ENCODE peak calls at places on chromosomes 11 and 22, in four cellular contexts. One of them, this sample, is unnamed.

GRCh38 chr11:74783241-74783871 is 34.7 kb downstream of the RNF169 start:
- DNase-seq in SK-N-SH: no peak
- DNase-seq in HCT116: peak; percentile 8
- DNase-seq in GM23248: peak; percentile 79
- DNase-seq in this sample: peak; percentile 60

GRCh38 chr11:84594602-84595001 is 1032.5 kb downstream of the DLG2 start:
- DNase-seq in GM23248: no peak
- DNase-seq in SK-N-SH: no peak
- DNase-seq in HCT116: no peak
- DNase-seq in this sample: no peak

GRCh38 chr11:134999490-135000066 is 587.5 kb upstream of the B3GAT1 start:
- DNase-seq in GM23248: no peak
- DNase-seq in HCT116: no peak
- DNase-seq in SK-N-SH: no peak
- DNase-seq in this sample: no peak

GRCh38 chr11:112929432-112929831 is 31.8 kb upstream of the NCAM1 start:
- DNase-seq in GM23248: no peak
- DNase-seq in SK-N-SH: no peak
- DNase-seq in HCT116: no peak
- DNase-seq in this sample: no peak

GRCh38 chr11:104451193-104451592 is 287.2 kb upstream of the PDGFD start:
- DNase-seq in SK-N-SH: no peak
- DNase-seq in HCT116: no peak
- DNase-seq in GM23248: no peak
- DNase-seq in this sample: no peak

GRCh38 chr11:66988238-66988637 is 13.1 kb downstream of the C11orf86 start:
- DNase-seq in SK-N-SH: no peak
- DNase-seq in GM23248: no peak
- DNase-seq in HCT116: no peak
- DNase-seq in this sample: no peak

GRCh38 chr22:24355574-24355973 is 71.8 kb upstream of the ADORA2A start:
- DNase-seq in GM23248: peak; percentile 25
- DNase-seq in SK-N-SH: no peak
- DNase-seq in HCT116: no peak
- DNase-seq in this sample: no peak

GRCh38 chr11:36109850-36110606 is 166.2 kb downstream of the LDLRAD3 start:
- DNase-seq in HCT116: no peak
- DNase-seq in SK-N-SH: no peak
- DNase-seq in GM23248: no peak
- DNase-seq in this sample: no peak

GRCh38 chr11:71326328-71326940 is 74.1 kb upstream of the SHANK2 start:
- DNase-seq in SK-N-SH: no peak
- DNase-seq in HCT116: no peak
- DNase-seq in GM23248: no peak
- DNase-seq in this sample: no peak

GRCh38 chr11:32888805-32889204 is 3.8 kb upstream of the QSER1 start:
- DNase-seq in GM23248: peak; percentile 65
- DNase-seq in SK-N-SH: no peak
- DNase-seq in HCT116: no peak
- DNase-seq in this sample: no peak

GRCh38 chr22:29253561-29254282 is 14.1 kb downstream of the RHBDD3 start:
- DNase-seq in SK-N-SH: peak; percentile 9
- DNase-seq in GM23248: no peak
- DNase-seq in HCT116: no peak
- DNase-seq in this sample: no peak

GRCh38 chr11:28727254-28727653 is 619.1 kb downstream of the METTL15 start:
- DNase-seq in HCT116: no peak
- DNase-seq in GM23248: peak; percentile 62
- DNase-seq in SK-N-SH: no peak
- DNase-seq in this sample: no peak

GRCh38 chr11:80937831-80938230 is 1497.0 kb upstream of the TENM4 start:
- DNase-seq in HCT116: no peak
- DNase-seq in SK-N-SH: no peak
- DNase-seq in GM23248: peak; percentile 77
- DNase-seq in this sample: no peak

GRCh38 chr11:63505857-63506528 is at the start of gene LGALS12:
- DNase-seq in GM23248: no peak
- DNase-seq in SK-N-SH: no peak
- DNase-seq in HCT116: no peak
- DNase-seq in this sample: no peak

GRCh38 chr11:85821636-85822035 is 10.7 kb upstream of the SYTL2 start:
- DNase-seq in SK-N-SH: no peak
- DNase-seq in GM23248: peak; percentile 61
- DNase-seq in HCT116: no peak
- DNase-seq in this sample: no peak

GRCh38 chr11:116311141-116311540 is 461.6 kb downstream of the BUD13 start:
- DNase-seq in GM23248: no peak
- DNase-seq in HCT116: no peak
- DNase-seq in SK-N-SH: peak; percentile 39
- DNase-seq in this sample: no peak

GRCh38 chr11:23961503-23962338 is 535.1 kb upstream of the LUZP2 start:
- DNase-seq in GM23248: no peak
- DNase-seq in SK-N-SH: no peak
- DNase-seq in HCT116: no peak
- DNase-seq in this sample: no peak

GRCh38 chr22:24236656-24237055 is 8.2 kb downstream of the GGT5 start:
- DNase-seq in SK-N-SH: peak; percentile 47
- DNase-seq in HCT116: no peak
- DNase-seq in GM23248: no peak
- DNase-seq in this sample: no peak

GRCh38 chr11:47946682-47947575 is 33.4 kb upstream of the PTPRJ start:
- DNase-seq in GM23248: peak; percentile 98
- DNase-seq in SK-N-SH: no peak
- DNase-seq in HCT116: peak; percentile 84
- DNase-seq in this sample: no peak

GRCh38 chr22:35534091-35534490 is 6.5 kb upstream of the RASD2 start:
- DNase-seq in GM23248: no peak
- DNase-seq in HCT116: no peak
- DNase-seq in SK-N-SH: no peak
- DNase-seq in this sample: peak; percentile 29
- H3K27ac ChIP-seq in GM23248: no peak overlapping the region
- H3K27ac ChIP-seq in HCT116: no peak overlapping the region
- H3K27ac ChIP-seq in SK-N-SH: no peak overlapping the region
- H3K27ac ChIP-seq in this sample: no peak overlapping the region

GRCh38 chr11:7527029-7527428 is 13.2 kb downstream of the PPFIBP2 start:
- DNase-seq in GM23248: no peak
- DNase-seq in SK-N-SH: no peak
- DNase-seq in HCT116: no peak
- DNase-seq in this sample: no peak
- TF ChIP-seq EZH2phosphoT487 in GM23248: no peak
- TF ChIP-seq EZH2phosphoT487 in SK-N-SH: no peak
- TF ChIP-seq EZH2phosphoT487 in HCT116: no peak
- TF ChIP-seq EZH2phosphoT487 in this sample: no peak

GRCh38 chr11:26571861-26572654 is at the start of gene MUC15:
- DNase-seq in SK-N-SH: no peak
- DNase-seq in HCT116: no peak
- DNase-seq in GM23248: no peak
- DNase-seq in this sample: no peak
- H3K4me3 ChIP-seq in SK-N-SH: no peak within 1 kb of the TSS
- H3K4me3 ChIP-seq in HCT116: no peak within 1 kb of the TSS
- H3K4me3 ChIP-seq in GM23248: no peak within 1 kb of the TSS
- H3K4me3 ChIP-seq in this sample: no peak within 1 kb of the TSS

GRCh38 chr22:35383679-35384071 is 2.8 kb downstream of the HMOX1 start:
- DNase-seq in GM23248: no peak
- DNase-seq in SK-N-SH: no peak
- DNase-seq in HCT116: no peak
- DNase-seq in this sample: no peak

GRCh38 chr22:35380013-35380412 is 883 bp upstream of the HMOX1 start:
- DNase-seq in SK-N-SH: no peak
- DNase-seq in HCT116: no peak
- DNase-seq in GM23248: peak; percentile 71
- DNase-seq in this sample: no peak

GRCh38 chr22:35379146-35379993 is 1.5 kb upstream of the HMOX1 start:
- DNase-seq in GM23248: no peak
- DNase-seq in SK-N-SH: no peak
- DNase-seq in HCT116: no peak
- DNase-seq in this sample: no peak

GRCh38 chr22:35380537-35381423 is at the start of gene HMOX1:
- DNase-seq in HCT116: peak; percentile 51
- DNase-seq in SK-N-SH: peak; percentile 92
- DNase-seq in GM23248: peak; percentile 98
- DNase-seq in this sample: peak; percentile 51

GRCh38 chr22:35381424-35381772 is 502 bp downstream of the HMOX1 start:
- DNase-seq in HCT116: no peak
- DNase-seq in SK-N-SH: peak; percentile 40
- DNase-seq in GM23248: no peak
- DNase-seq in this sample: no peak
- H3K27ac ChIP-seq in HCT116: peak overlapping the region; percentile 62
- H3K27ac ChIP-seq in SK-N-SH: peak overlapping the region; percentile 48
- H3K27ac ChIP-seq in GM23248: peak overlapping the region; percentile 75
- H3K27ac ChIP-seq in this sample: no peak overlapping the region

GRCh38 chr11:56543157-56543556 is at the start of gene OR5M11:
- DNase-seq in HCT116: no peak
- DNase-seq in SK-N-SH: no peak
- DNase-seq in GM23248: no peak
- DNase-seq in this sample: no peak

GRCh38 chr11:56545531-56545930 is 2.5 kb upstream of the OR5M11 start:
- DNase-seq in SK-N-SH: no peak
- DNase-seq in HCT116: no peak
- DNase-seq in GM23248: no peak
- DNase-seq in this sample: no peak

GRCh38 chr11:56543739-56544138 is 682 bp upstream of the OR5M11 start:
- DNase-seq in GM23248: no peak
- DNase-seq in HCT116: no peak
- DNase-seq in SK-N-SH: no peak
- DNase-seq in this sample: no peak
- TF ChIP-seq EZH2phosphoT487 in GM23248: no peak
- TF ChIP-seq EZH2phosphoT487 in HCT116: no peak
- TF ChIP-seq EZH2phosphoT487 in SK-N-SH: no peak
- TF ChIP-seq EZH2phosphoT487 in this sample: no peak

GRCh38 chr22:50083462-50084081 is 1.7 kb downstream of the MLC1 start:
- DNase-seq in SK-N-SH: peak; percentile 58
- DNase-seq in GM23248: no peak
- DNase-seq in HCT116: no peak
- DNase-seq in this sample: no peak

GRCh38 chr22:50084085-50084484 is 1.1 kb downstream of the MLC1 start:
- DNase-seq in SK-N-SH: peak; percentile 47
- DNase-seq in HCT116: no peak
- DNase-seq in GM23248: no peak
- DNase-seq in this sample: no peak

GRCh38 chr22:50086526-50086925 is 1.3 kb upstream of the MLC1 start:
- DNase-seq in HCT116: no peak
- DNase-seq in SK-N-SH: no peak
- DNase-seq in GM23248: peak; percentile 43
- DNase-seq in this sample: no peak

GRCh38 chr22:50084570-50084969 is 656 bp downstream of the MLC1 start:
- DNase-seq in GM23248: no peak
- DNase-seq in SK-N-SH: no peak
- DNase-seq in HCT116: no peak
- DNase-seq in this sample: no peak

DNA sequence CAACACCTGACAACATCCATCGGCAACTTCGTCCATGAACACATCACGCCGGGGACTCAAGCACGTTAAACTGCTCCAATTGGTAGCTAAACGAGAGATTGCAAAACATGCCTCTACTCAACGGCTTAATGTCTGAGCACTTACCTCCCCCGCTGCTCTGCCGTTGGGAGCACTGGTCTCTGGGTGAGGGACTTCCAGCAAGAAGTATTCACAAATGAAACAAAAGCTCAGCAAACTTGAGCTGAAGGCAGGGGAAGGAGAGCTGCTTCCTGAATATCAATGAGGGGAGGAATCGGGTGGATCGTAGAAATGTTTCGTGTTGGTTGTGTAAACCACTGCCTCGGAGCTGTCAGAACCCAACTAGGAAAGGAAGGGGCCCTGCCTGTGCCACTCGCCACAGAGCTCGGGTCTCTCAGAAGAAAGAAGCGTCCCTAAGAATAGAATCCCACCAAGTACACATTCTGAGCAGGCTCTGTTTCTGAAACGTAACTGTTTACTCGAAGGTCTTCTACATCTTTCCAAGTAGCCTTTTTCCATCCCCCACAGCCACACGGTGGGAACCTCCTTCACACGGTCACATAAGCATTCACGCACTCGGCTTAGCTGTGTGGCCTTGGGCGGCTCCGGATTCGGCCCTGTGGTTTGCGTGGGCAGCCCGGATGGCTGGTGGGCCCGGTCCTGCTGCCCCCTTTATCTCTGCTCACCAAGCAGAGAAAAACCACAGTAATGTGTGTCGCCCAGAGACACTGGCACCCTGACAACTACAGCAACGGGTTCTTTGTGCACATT is at the start of gene MLC1:
- DNase-seq in GM23248: no peak
- DNase-seq in HCT116: no peak
- DNase-seq in SK-N-SH: no peak
- DNase-seq in this sample: no peak
- H3K4me3 ChIP-seq in GM23248: no peak within 1 kb of the TSS
- H3K4me3 ChIP-seq in HCT116: no peak within 1 kb of the TSS
- H3K4me3 ChIP-seq in SK-N-SH: no peak within 1 kb of the TSS
- H3K4me3 ChIP-seq in this sample: no peak within 1 kb of the TSS

This sample was measured in OCI-LY7.